ENCODE peak calls at places on chromosomes 6 and 20, in five cellular contexts. J is C1 segment of cervical spinal cord, V is putamen, C is amniotic epithelial cell, F is cardiac fibroblast. N is an unnamed sample.

GRCh38 chr20:36465109-36466080 is 75.9 kb upstream of the MYL9 start:
- DNase-seq in C (peak), V (no peak), J (no peak), F (peak), N (no peak)

GRCh38 chr6:157381631-157382621 is 936 bp downstream of the ZDHHC14 start:
- DNase-seq in C (peak), V (peak), J (peak), F (peak), N (peak)

GRCh38 chr6:39088331-39088730 is 26.7 kb downstream of the SAYSD1 start:
- DNase-seq in C (peak), J (peak), F (peak), V (no peak), N (peak)

GRCh38 chr20:991850-992249 is 10.3 kb downstream of the RSPO4 start:
- DNase-seq in F (no peak), C (no peak), V (no peak), J (no peak), N (peak)

GRCh38 chr6:34573567-34574183 is 17.5 kb upstream of the SPDEF start:
- DNase-seq in J (no peak), V (no peak), F (no peak), C (no peak), N (no peak)

GRCh38 chr6:134956032-134956431 is 6.1 kb upstream of the ALDH8A1 start:
- DNase-seq in J (no peak), C (no peak), V (no peak), F (no peak), N (no peak)

GRCh38 chr6:41625442-41625841 is 12.8 kb upstream of the MDFI start:
- DNase-seq in F (no peak), C (no peak), J (no peak), V (no peak), N (peak)

GRCh38 chr6:139839506-139840156 is 465.2 kb upstream of the CITED2 start:
- DNase-seq in V (peak), C (no peak), J (peak), F (peak), N (no peak)

GRCh38 chr6:32906539-32906938 is 34.3 kb downstream of the HLA-DMB start:
- DNase-seq in C (peak), J (no peak), V (no peak), F (peak), N (no peak)